ENCODE peak calls at places on chromosomes 5 and 9, in four cellular contexts. H is HepG2, A is WTC11, O is K562. C is an unnamed sample.

GRCh38 chr9:1732670-1733069 is 282.5 kb upstream of the SMARCA2 start:
- DNase-seq in H (no peak), A (no peak), O (no peak), C (peak; percentile 17)

GRCh38 chr9:117278020-117278419 is 136.8 kb downstream of the ASTN2 start:
- DNase-seq in H (no peak), A (no peak), O (no peak), C (no peak)

GRCh38 chr5:647311-647710 is 35.2 kb downstream of the CEP72 start:
- DNase-seq in H (no peak), A (no peak), O (no peak), C (no peak)

GRCh38 chr5:143128412-143129071 is 274.9 kb downstream of the NR3C1 start:
- DNase-seq in H (no peak), A (no peak), O (no peak), C (no peak)

GRCh38 chr5:158812381-158812780 is 287.3 kb downstream of the EBF1 start:
- DNase-seq in H (no peak), A (peak; percentile 21), O (no peak), C (no peak)

GRCh38 chr5:92890841-92891244 is 690.2 kb downstream of the NR2F1-AS1 start:
- DNase-seq in H (peak; percentile 47), A (no peak), O (no peak), C (no peak)

GRCh38 chr9:91419222-91420191 is 4.1 kb downstream of the NFIL3 start:
- DNase-seq in H (peak; percentile 92), A (no peak), O (no peak), C (peak; percentile 81)

GRCh38 chr9:114551750-114552685 is 35.6 kb upstream of the ATP6V1G1 start:
- DNase-seq in H (peak; percentile 69), A (no peak), O (peak; percentile 71), C (peak; percentile 89)

GRCh38 chr9:119322137-119322695 is 47.0 kb downstream of the BRINP1 start:
- DNase-seq in H (peak; percentile 33), A (no peak), O (no peak), C (no peak)

GRCh38 chr5:34524123-34524522 is 132.0 kb upstream of the RAI14 start:
- DNase-seq in H (no peak), A (no peak), O (no peak), C (peak; percentile 18)

GRCh38 chr9:95993342-95993741 is 117.9 kb downstream of the ERCC6L2 start:
- DNase-seq in H (no peak), A (no peak), O (no peak), C (no peak)

GRCh38 chr9:35914307-35914807 is 5.1 kb downstream of the SPAAR start:
- DNase-seq in H (peak; percentile 85), A (no peak), O (peak; percentile 74), C (peak; percentile 39)

GRCh38 chr5:151054713-151055112 is 26.1 kb downstream of the TNIP1 start:
- DNase-seq in H (no peak), A (no peak), O (no peak), C (no peak)

GRCh38 chr9:127971357-127972315 is 9.2 kb downstream of the EEIG1 start:
- DNase-seq in H (no peak), A (no peak), O (no peak), C (no peak)
- TF ChIP-seq NR3C1 in H (no peak), A (no peak), O (no peak), C (no peak)

GRCh38 chr9:92600075-92600741 is 64.4 kb upstream of the ECM2 start:
- DNase-seq in H (no peak), A (no peak), O (no peak), C (no peak)
- TF ChIP-seq NR3C1 in H (no peak), A (no peak), O (no peak), C (no peak)

GRCh38 chr9:110103257-110103656 is 104.7 kb downstream of the C9orf152 start:
- DNase-seq in H (no peak), A (no peak), O (no peak), C (no peak)
- TF ChIP-seq NR3C1 in H (no peak), A (no peak), O (no peak), C (no peak)

GRCh38 chr5:66633754-66634153 is 37.6 kb downstream of the MAST4 start:
- DNase-seq in H (peak; percentile 25), A (no peak), O (no peak), C (no peak)
- TF ChIP-seq NR3C1 in H (no peak), A (no peak), O (no peak), C (no peak)

GRCh38 chr5:115520191-115520590 is 24.4 kb downstream of the FEM1C start:
- DNase-seq in H (no peak), A (no peak), O (no peak), C (no peak)

GRCh38 chr5:115526604-115527003 is 18.0 kb downstream of the FEM1C start:
- DNase-seq in H (no peak), A (no peak), O (no peak), C (no peak)

GRCh38 chr5:115522832-115523365 is 21.7 kb downstream of the FEM1C start:
- DNase-seq in H (no peak), A (no peak), O (no peak), C (no peak)

DNA sequence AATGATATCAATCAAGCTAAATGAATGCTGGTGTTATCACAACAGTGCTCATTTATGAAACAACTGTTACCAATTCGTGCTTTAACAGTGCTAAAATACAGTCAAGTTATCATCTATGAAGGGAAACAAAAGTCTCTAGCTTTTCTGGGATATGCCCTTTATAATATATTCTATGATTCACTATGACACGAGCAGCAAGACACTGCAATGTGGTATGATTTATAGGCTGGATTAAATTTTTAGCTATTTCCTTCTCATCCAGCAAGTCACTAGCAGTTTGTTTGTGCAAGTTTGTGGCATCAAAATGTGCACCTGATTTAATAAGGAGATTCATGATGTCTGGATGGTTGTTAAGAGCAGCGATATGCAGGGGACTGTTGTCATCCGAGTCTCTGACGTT is 20.4 kb downstream of the FEM1C start:
- DNase-seq in H (no peak), A (no peak), O (no peak), C (no peak)
- TF ChIP-seq NR3C1 in H (no peak), A (no peak), O (no peak), C (no peak)

C was measured in A549.